ENCODE peak calls at places on chromosomes 2 and 18, in ten cellular contexts. C is activated naive CD4-positive, alpha-beta T cell treated with Interleukin-2 at 50 U/mL for 16 hours; M is A549; Y is HTR-8/SVneo; T is aorta; G is glutamatergic neuron; L is NCI-H1930; S is PC-9; U is foreskin fibroblast; R is CD4-positive, alpha-beta T cell. D is an unnamed sample.

GRCh38 chr18:79888016-79888415 is 63.4 kb downstream of the SLC66A2 start:
- DNase-seq in C (no peak), M (no peak), Y (no peak), T (peak; percentile 40), G (no peak), L (no peak), S (no peak), U (no peak), R (no peak), D (no peak)

GRCh38 chr18:36780748-36781147 is 48.1 kb downstream of the TPGS2 start:
- DNase-seq in C (no peak), M (no peak), Y (no peak), T (no peak), G (no peak), L (no peak), S (no peak), U (peak; percentile 29), R (no peak), D (no peak)

GRCh38 chr18:23226386-23226785 is 91.1 kb downstream of the CABLES1 start:
- DNase-seq in C (no peak), M (no peak), Y (no peak), T (no peak), G (no peak), L (no peak), S (no peak), U (peak; percentile 82), R (no peak), D (no peak)

GRCh38 chr2:127174977-127175376 is 45.1 kb downstream of the CYP27C1 start:
- DNase-seq in C (no peak), M (no peak), Y (no peak), T (no peak), G (no peak), L (no peak), S (no peak), U (peak; percentile 67), R (no peak), D (no peak)

GRCh38 chr2:98157557-98157956 is 70.6 kb downstream of the VWA3B start:
- DNase-seq in C (no peak), M (no peak), Y (peak; percentile 33), T (no peak), G (peak; percentile 22), L (no peak), S (peak; percentile 12), U (no peak), R (no peak), D (no peak)

GRCh38 chr2:198327526-198327925 is 523.1 kb downstream of the PLCL1 start:
- DNase-seq in C (no peak), M (no peak), Y (no peak), T (no peak), G (no peak), L (no peak), S (no peak), U (no peak), R (no peak), D (no peak)

GRCh38 chr18:36808681-36809080 is 20.1 kb downstream of the TPGS2 start:
- DNase-seq in C (no peak), M (no peak), Y (no peak), T (no peak), G (no peak), L (no peak), S (no peak), U (peak; percentile 84), R (no peak), D (no peak)

GRCh38 chr2:40177366-40177765 is 274.5 kb downstream of the SLC8A1 start:
- DNase-seq in C (no peak), M (no peak), Y (no peak), T (no peak), G (no peak), L (no peak), S (no peak), U (peak; percentile 36), R (no peak), D (no peak)

GRCh38 chr2:53787911-53788289 is 1.1 kb downstream of the ERLEC1 start:
- DNase-seq in C (no peak), M (no peak), Y (no peak), T (no peak), G (no peak), L (no peak), S (no peak), U (peak; percentile 11), R (no peak), D (no peak)

GRCh38 chr2:2328847-2329246 is 2.2 kb downstream of the MYT1L start:
- DNase-seq in C (no peak), M (no peak), Y (no peak), T (no peak), G (no peak), L (peak; percentile 17), S (no peak), U (no peak), R (no peak), D (no peak)

GRCh38 chr2:29114514-29114840 is 738 bp upstream of the CLIP4 start:
- DNase-seq in C (peak; percentile 4), M (no peak), Y (no peak), T (no peak), G (peak; percentile 37), L (no peak), S (no peak), U (peak; percentile 27), R (no peak), D (no peak)

GRCh38 chr2:23707096-23707495 is 219.8 kb downstream of the ATAD2B start:
- DNase-seq in C (no peak), M (no peak), Y (no peak), T (no peak), G (no peak), L (no peak), S (no peak), U (no peak), R (no peak), D (no peak)

GRCh38 chr18:5582849-5583667 is 39.3 kb upstream of the EPB41L3 start:
- DNase-seq in C (no peak), M (no peak), Y (peak; percentile 14), T (no peak), G (no peak), L (no peak), S (no peak), U (no peak), R (no peak), D (peak; percentile 26)

GRCh38 chr2:118310016-118310877 is 222.0 kb downstream of the INSIG2 start:
- DNase-seq in C (peak; percentile 68), M (no peak), Y (no peak), T (no peak), G (peak; percentile 33), L (peak; percentile 76), S (peak; percentile 9), U (peak; percentile 77), R (peak; percentile 51), D (no peak)

GRCh38 chr2:20745924-20746555 is 76.9 kb downstream of the LDAH start:
- DNase-seq in C (no peak), M (peak; percentile 57), Y (no peak), T (no peak), G (no peak), L (no peak), S (no peak), U (peak; percentile 7), R (no peak), D (peak; percentile 58)

GRCh38 chr2:212708346-212708745 is 169.7 kb upstream of the ERBB4 start:
- DNase-seq in C (no peak), M (no peak), Y (no peak), T (no peak), G (no peak), L (no peak), S (no peak), U (peak; percentile 2), R (no peak), D (no peak)

GRCh38 chr2:234308814-234309195 is 188.1 kb downstream of the ARL4C start:
- DNase-seq in C (peak; percentile 75), M (peak; percentile 96), Y (peak; percentile 26), T (no peak), G (no peak), L (no peak), S (peak; percentile 24), U (no peak), R (peak; percentile 55), D (no peak)

GRCh38 chr2:221943078-221943810 is 355.6 kb downstream of the PAX3 start:
- DNase-seq in C (no peak), M (no peak), Y (no peak), T (no peak), G (no peak), L (no peak), S (peak; percentile 64), U (peak; percentile 96), R (no peak), D (no peak)

GRCh38 chr2:43623052-43623451 is 14.0 kb upstream of the PLEKHH2 start:
- DNase-seq in C (no peak), M (no peak), Y (no peak), T (no peak), G (no peak), L (no peak), S (no peak), U (peak; percentile 69), R (no peak), D (no peak)